ENCODE peak calls at places on chromosomes 1 and 21, in ten cellular contexts. C, O, X, Y, K, B, F, D, J and U are unnamed samples.

GRCh38 chr1:110829955-110830553 is 42.9 kb upstream of the CD53 start:
- DNase-seq in F (peak), Y (no peak), D (peak), X (no peak), B (no peak), J (no peak), K (peak), C (peak), O (peak), U (no peak)

GRCh38 chr21:26717146-26717739 is 128.0 kb downstream of the ADAMTS1 start:
- DNase-seq in F (peak), D (peak), O (peak), K (no peak), B (no peak), Y (no peak), C (peak), X (no peak), J (no peak), U (no peak)

GRCh38 chr1:1019122-1019999 is 559 bp upstream of the AGRN start:
- DNase-seq in F (peak), B (no peak), O (peak), K (no peak), X (peak), J (peak), Y (peak), C (peak), D (peak), U (peak)

GRCh38 chr1:178953034-178953433 is 72.7 kb upstream of the FAM20B start:
- DNase-seq in D (no peak), C (no peak), Y (no peak), O (no peak), J (peak), K (no peak), B (no peak), F (peak), X (peak), U (no peak)

GRCh38 chr21:40783404-40783803 is 63.6 kb downstream of the DSCAM start:
- DNase-seq in Y (no peak), B (no peak), F (no peak), C (no peak), O (no peak), X (no peak), D (no peak), J (no peak), K (no peak), U (no peak)

GRCh38 chr21:42389449-42389835 is 6.4 kb downstream of the TMPRSS3 start:
- DNase-seq in B (no peak), J (no peak), Y (no peak), C (no peak), D (no peak), X (no peak), O (no peak), F (no peak), K (no peak), U (peak)

GRCh38 chr1:20185834-20186782 is at the start of the genes PLA2G2C and UBXN10:
- DNase-seq in K (no peak), D (peak), B (no peak), Y (peak), X (peak), F (peak), J (peak), O (peak), C (no peak), U (peak)

GRCh38 chr1:241608379-241609033 is 31.7 kb downstream of the CHML start:
- DNase-seq in Y (no peak), X (no peak), K (no peak), B (no peak), C (peak), D (peak), J (no peak), F (no peak), O (no peak), U (no peak)

GRCh38 chr1:25620211-25620610 is 3.6 kb downstream of the MAN1C1 start:
- DNase-seq in F (no peak), J (no peak), D (peak), K (no peak), B (no peak), O (no peak), Y (no peak), X (no peak), C (no peak), U (no peak)
- H3K4me3 ChIP-seq in F (no peak), J (no peak), D (no peak), K (no peak), B (peak), O (peak), Y (no peak), X (peak), C (no peak), U (no peak)

GRCh38 chr1:161198877-161199431 is at the start of gene ADAMTS4:
- DNase-seq in C (peak), B (no peak), J (peak), O (peak), X (peak), K (peak), Y (peak), D (no peak), F (peak), U (no peak)

GRCh38 chr1:161200421-161200991 is 1.7 kb upstream of the ADAMTS4 start:
- DNase-seq in F (no peak), K (no peak), D (no peak), O (no peak), C (no peak), B (no peak), Y (no peak), X (no peak), J (no peak), U (no peak)

GRCh38 chr1:161201828-161202712 is at the start of gene NDUFS2:
- DNase-seq in J (peak), X (peak), F (peak), D (peak), K (peak), Y (peak), B (peak), C (peak), O (peak), U (peak)

GRCh38 chr1:161199506-161200119 is 759 bp upstream of the ADAMTS4 start:
- DNase-seq in D (no peak), F (peak), B (no peak), K (no peak), X (no peak), O (no peak), J (no peak), Y (no peak), C (no peak), U (no peak)

DNA sequence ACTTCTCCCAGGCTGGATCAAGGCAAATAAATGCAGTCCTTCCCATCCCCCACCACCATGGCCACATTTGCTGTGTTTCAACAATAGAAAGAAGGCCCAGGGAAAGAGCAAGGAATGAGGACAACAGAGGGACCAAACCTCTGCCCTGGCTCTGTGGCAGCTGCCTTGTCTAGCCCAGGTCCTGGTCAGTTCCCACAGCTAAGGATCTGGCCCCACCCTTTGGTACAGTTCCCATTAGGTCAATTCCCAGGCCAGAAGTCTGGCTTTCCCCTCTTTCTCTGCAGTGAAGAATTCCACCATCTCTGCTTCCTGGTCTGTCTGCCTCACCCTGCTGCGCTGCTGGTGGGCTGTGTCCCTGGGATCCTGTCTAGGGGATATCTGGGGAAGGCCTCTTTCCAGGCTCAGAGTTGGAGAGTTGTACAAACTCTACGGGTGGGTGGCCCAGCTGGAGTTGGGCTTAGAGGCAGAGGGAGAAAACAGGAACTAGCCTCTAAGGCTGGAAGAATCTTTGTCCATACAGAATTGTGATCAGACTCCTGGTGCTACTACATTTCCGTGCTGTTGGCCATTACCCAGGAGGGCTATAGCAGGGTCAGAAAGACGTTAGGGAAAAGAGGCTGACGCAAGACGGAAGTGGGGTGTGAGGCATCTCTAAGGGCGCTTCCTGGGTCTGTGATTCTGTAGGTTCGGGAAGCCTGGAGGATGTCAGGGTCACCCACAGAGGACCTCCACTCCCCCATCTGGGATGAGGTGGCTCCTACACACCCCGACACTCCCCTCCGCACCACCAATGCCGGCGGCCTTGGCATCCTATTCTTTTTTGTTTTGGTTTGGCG is 957 bp upstream of the NDUFS2 start:
- DNase-seq in F (peak), O (no peak), J (peak), X (peak), Y (peak), C (peak), B (no peak), K (peak), D (no peak), U (no peak)
- H3K4me3 ChIP-seq in F (peak), O (no peak), J (peak), X (peak), Y (peak), C (no peak), B (peak), K (peak), D (peak), U (no peak)

GRCh38 chr1:240093120-240093961 is 1.7 kb downstream of the FMN2 start:
- DNase-seq in O (peak), F (no peak), K (no peak), X (no peak), C (no peak), J (no peak), B (no peak), D (no peak), Y (peak), U (no peak)

GRCh38 chr1:240092301-240093119 is 827 bp downstream of the FMN2 start:
- DNase-seq in K (no peak), J (peak), F (peak), Y (peak), O (peak), D (no peak), C (peak), X (no peak), B (no peak), U (no peak)

GRCh38 chr1:240091614-240092300 is at the start of gene FMN2:
- DNase-seq in D (no peak), K (no peak), J (no peak), F (peak), Y (peak), X (no peak), B (no peak), O (peak), C (peak), U (no peak)

GRCh38 chr1:240091201-240091600 is 482 bp upstream of the FMN2 start:
- DNase-seq in K (no peak), Y (no peak), O (no peak), C (no peak), J (no peak), X (no peak), D (no peak), B (no peak), F (no peak), U (no peak)

GRCh38 chr1:240094043-240094722 is 2.5 kb downstream of the FMN2 start:
- DNase-seq in F (no peak), J (no peak), B (no peak), X (no peak), Y (no peak), O (peak), C (no peak), K (no peak), D (no peak), U (no peak)
- H3K4me3 ChIP-seq in F (no peak), J (no peak), B (no peak), X (no peak), Y (no peak), O (no peak), C (peak), K (peak), D (no peak), U (no peak)

DNA sequence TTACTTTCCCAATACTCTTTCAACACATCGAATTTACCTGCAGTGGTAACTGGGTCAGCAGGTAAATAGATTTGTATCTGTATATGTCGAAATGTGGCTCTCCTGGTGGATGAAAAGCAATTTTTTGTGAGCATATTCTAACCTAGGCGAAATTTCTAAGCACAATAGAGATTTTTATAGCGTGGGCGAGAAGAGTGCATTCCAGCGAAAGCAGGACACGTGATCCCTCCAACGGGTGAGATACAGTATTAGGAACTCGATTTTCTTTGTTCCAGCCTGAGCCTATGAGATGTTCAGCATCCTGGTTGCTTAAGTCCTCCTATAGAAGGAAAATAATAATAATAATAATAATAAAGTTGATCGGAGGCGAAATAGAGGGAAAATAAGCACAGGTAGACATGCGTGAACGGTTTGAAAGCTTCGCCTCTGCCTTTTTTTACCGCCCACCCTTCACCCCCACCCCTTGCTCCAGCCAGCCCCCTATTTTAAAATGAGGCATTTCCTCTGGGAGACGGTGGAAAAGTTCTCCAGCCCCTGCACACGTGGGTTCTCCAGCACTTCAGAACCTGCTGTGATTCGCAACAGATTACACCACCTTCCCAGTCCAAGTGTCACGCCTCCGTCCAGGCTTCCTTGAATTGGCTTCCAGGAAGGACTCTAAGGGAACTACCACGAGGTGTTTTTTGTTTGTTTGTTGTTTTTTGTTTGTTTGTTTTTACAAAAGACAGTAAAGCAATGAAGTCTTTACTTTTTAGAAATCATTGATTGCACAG is 2.4 kb downstream of the LRRC7 start:
- DNase-seq in D (no peak), X (no peak), Y (no peak), J (no peak), K (no peak), C (no peak), F (peak), B (no peak), O (peak), U (no peak)
- H3K4me3 ChIP-seq in D (no peak), X (peak), Y (peak), J (no peak), K (no peak), C (no peak), F (no peak), B (no peak), O (peak), U (peak)

GRCh38 chr1:27153927-27154358 is 982 bp downstream of the SLC9A1 start:
- DNase-seq in O (no peak), K (no peak), J (no peak), F (no peak), B (no peak), C (no peak), X (no peak), Y (no peak), D (no peak), U (no peak)

GRCh38 chr1:27152829-27153548 is 1.9 kb downstream of the SLC9A1 start:
- DNase-seq in F (no peak), O (no peak), B (no peak), J (no peak), Y (no peak), C (no peak), D (no peak), K (no peak), X (no peak), U (no peak)

GRCh38 chr1:27150641-27151040 is 4.3 kb downstream of the SLC9A1 start:
- DNase-seq in O (no peak), X (no peak), K (no peak), Y (no peak), B (no peak), D (no peak), C (no peak), J (no peak), F (no peak), U (no peak)

GRCh38 chr1:27153549-27153886 is 1.4 kb downstream of the SLC9A1 start:
- DNase-seq in F (no peak), O (no peak), J (no peak), X (no peak), K (no peak), B (no peak), Y (no peak), C (no peak), D (no peak), U (no peak)

GRCh38 chr1:27152004-27152828 is 2.7 kb downstream of the SLC9A1 start:
- DNase-seq in D (no peak), X (peak), C (no peak), B (no peak), K (no peak), F (no peak), J (no peak), Y (peak), O (no peak), U (peak)
- H3K4me3 ChIP-seq in D (peak), X (peak), C (peak), B (peak), K (peak), F (peak), J (peak), Y (peak), O (peak), U (no peak)

GRCh38 chr1:109162626-109163025 is 48.7 kb downstream of the ELAPOR1 start:
- DNase-seq in O (no peak), X (no peak), F (no peak), D (no peak), K (no peak), C (no peak), J (no peak), B (no peak), Y (no peak), U (no peak)
- H3K4me3 ChIP-seq in O (no peak), X (no peak), F (no peak), D (no peak), K (no peak), C (no peak), J (no peak), B (peak), Y (no peak), U (no peak)

GRCh38 chr1:97603218-97603617 is 317.6 kb downstream of the DPYD start:
- DNase-seq in Y (no peak), J (no peak), C (no peak), F (no peak), B (no peak), K (no peak), D (no peak), X (no peak), O (no peak), U (no peak)

GRCh38 chr1:97599447-97599846 is 321.4 kb downstream of the DPYD start:
- DNase-seq in K (no peak), D (no peak), O (no peak), F (no peak), Y (no peak), C (peak), J (no peak), X (no peak), B (no peak), U (no peak)

GRCh38 chr1:97608272-97608671 is 312.6 kb downstream of the DPYD start:
- DNase-seq in D (peak), X (no peak), Y (no peak), J (no peak), K (no peak), O (no peak), B (no peak), C (no peak), F (no peak), U (no peak)

DNA sequence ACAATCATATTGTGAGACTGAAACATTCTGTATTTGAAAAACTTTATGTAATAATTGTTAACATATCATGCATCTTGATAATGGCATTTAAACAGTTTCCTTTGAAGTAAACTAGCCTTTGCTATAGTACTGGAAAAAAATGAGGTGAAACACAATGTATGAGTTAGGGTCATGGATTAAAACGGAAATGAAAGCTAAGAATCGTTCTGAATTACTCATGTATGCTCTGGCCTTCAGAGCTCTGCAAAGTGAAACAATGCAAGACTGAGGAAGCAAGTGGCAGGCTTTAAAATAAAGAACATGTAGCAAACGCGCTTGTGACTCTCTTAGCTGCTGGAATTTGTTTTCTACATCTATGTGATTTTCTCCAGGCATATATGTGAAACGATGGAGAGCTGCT is 317.1 kb downstream of the DPYD start:
- DNase-seq in J (no peak), X (no peak), D (peak), K (no peak), F (peak), B (no peak), C (peak), O (no peak), Y (no peak), U (no peak)
- H3K4me3 ChIP-seq in J (no peak), X (no peak), D (no peak), K (no peak), F (no peak), B (no peak), C (peak), O (no peak), Y (no peak), U (no peak)

DNA sequence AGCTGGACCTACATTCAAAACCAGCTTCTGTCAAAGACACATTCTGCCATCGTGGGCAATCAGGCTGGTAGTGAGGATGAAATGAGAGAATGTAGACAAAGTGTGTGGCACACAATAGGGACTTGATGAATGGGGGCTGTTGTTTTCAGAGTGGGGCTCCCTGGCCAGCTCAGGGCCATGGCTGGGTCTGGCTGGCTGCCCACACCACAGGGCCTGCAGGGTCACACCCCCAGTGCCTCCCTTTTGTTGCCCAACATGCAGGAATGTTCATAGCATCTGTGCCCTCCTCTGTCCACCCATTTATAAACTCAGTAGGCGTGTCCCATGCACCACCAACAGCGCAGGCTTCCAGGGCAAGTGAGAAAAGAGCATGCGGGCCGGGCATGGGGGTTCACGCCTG is 20.8 kb upstream of the ECE1 start:
- DNase-seq in K (no peak), F (peak), D (no peak), B (no peak), Y (peak), J (no peak), C (no peak), X (no peak), O (no peak), U (no peak)
- H3K4me3 ChIP-seq in K (no peak), F (no peak), D (no peak), B (no peak), Y (no peak), J (no peak), C (no peak), X (no peak), O (no peak), U (no peak)